ENCODE peak calls at places on chromosome 13, in nine cellular contexts. One of them, this sample, is unnamed.

GRCh38 chr13:39684531-39685137 is 29.2 kb downstream of the COG6 start:
- DNase-seq in hypothalamus: no peak
- DNase-seq in stimulated activated CD8-positive, alpha-beta memory T cell treated with anti-CD3 and anti-CD28 coated beads, Interleukin-2, amount 100 ng/mL, for 48 hours: no peak
- DNase-seq in stromal cell of bone marrow: no peak
- DNase-seq in psoas muscle: no peak
- DNase-seq in NCI-H2029 treated with DMSO at 0.1 percent for 48 hours: no peak
- DNase-seq in glutamatergic neuron: no peak
- DNase-seq in stimulated activated CD4-positive, alpha-beta T cell treated with anti-CD3 and anti-CD28 coated beads, Interleukin-4, amount 100 ng/mL, for 48 hours: no peak
- DNase-seq in memory B cell: no peak
- DNase-seq in this sample: no peak

GRCh38 chr13:58655086-58655485 is 1023.5 kb downstream of the PCDH17 start:
- DNase-seq in hypothalamus: no peak
- DNase-seq in stimulated activated CD8-positive, alpha-beta memory T cell treated with anti-CD3 and anti-CD28 coated beads, Interleukin-2, amount 100 ng/mL, for 48 hours: no peak
- DNase-seq in stromal cell of bone marrow: no peak
- DNase-seq in psoas muscle: no peak
- DNase-seq in NCI-H2029 treated with DMSO at 0.1 percent for 48 hours: no peak
- DNase-seq in glutamatergic neuron: no peak
- DNase-seq in stimulated activated CD4-positive, alpha-beta T cell treated with anti-CD3 and anti-CD28 coated beads, Interleukin-4, amount 100 ng/mL, for 48 hours: no peak
- DNase-seq in memory B cell: no peak
- DNase-seq in this sample: no peak

GRCh38 chr13:38582133-38582532 is 104.7 kb upstream of the FREM2 start:
- DNase-seq in hypothalamus: no peak
- DNase-seq in stimulated activated CD8-positive, alpha-beta memory T cell treated with anti-CD3 and anti-CD28 coated beads, Interleukin-2, amount 100 ng/mL, for 48 hours: no peak
- DNase-seq in stromal cell of bone marrow: peak; percentile 21
- DNase-seq in psoas muscle: no peak
- DNase-seq in NCI-H2029 treated with DMSO at 0.1 percent for 48 hours: peak; percentile 5
- DNase-seq in glutamatergic neuron: no peak
- DNase-seq in stimulated activated CD4-positive, alpha-beta T cell treated with anti-CD3 and anti-CD28 coated beads, Interleukin-4, amount 100 ng/mL, for 48 hours: no peak
- DNase-seq in memory B cell: no peak
- DNase-seq in this sample: no peak

GRCh38 chr13:41058229-41059070 is 2.9 kb upstream of the WBP4 start:
- DNase-seq in hypothalamus: no peak
- DNase-seq in stimulated activated CD8-positive, alpha-beta memory T cell treated with anti-CD3 and anti-CD28 coated beads, Interleukin-2, amount 100 ng/mL, for 48 hours: no peak
- DNase-seq in stromal cell of bone marrow: no peak
- DNase-seq in psoas muscle: no peak
- DNase-seq in NCI-H2029 treated with DMSO at 0.1 percent for 48 hours: no peak
- DNase-seq in glutamatergic neuron: no peak
- DNase-seq in stimulated activated CD4-positive, alpha-beta T cell treated with anti-CD3 and anti-CD28 coated beads, Interleukin-4, amount 100 ng/mL, for 48 hours: no peak
- DNase-seq in memory B cell: no peak
- DNase-seq in this sample: no peak

GRCh38 chr13:75749407-75749806 is 113.3 kb downstream of the LMO7 start:
- DNase-seq in hypothalamus: no peak
- DNase-seq in stimulated activated CD8-positive, alpha-beta memory T cell treated with anti-CD3 and anti-CD28 coated beads, Interleukin-2, amount 100 ng/mL, for 48 hours: no peak
- DNase-seq in stromal cell of bone marrow: peak; percentile 77
- DNase-seq in psoas muscle: peak; percentile 17
- DNase-seq in NCI-H2029 treated with DMSO at 0.1 percent for 48 hours: no peak
- DNase-seq in glutamatergic neuron: no peak
- DNase-seq in stimulated activated CD4-positive, alpha-beta T cell treated with anti-CD3 and anti-CD28 coated beads, Interleukin-4, amount 100 ng/mL, for 48 hours: no peak
- DNase-seq in memory B cell: no peak
- DNase-seq in this sample: no peak

GRCh38 chr13:107111248-107111647 is 543.3 kb upstream of the ARGLU1 start:
- DNase-seq in hypothalamus: no peak
- DNase-seq in stimulated activated CD8-positive, alpha-beta memory T cell treated with anti-CD3 and anti-CD28 coated beads, Interleukin-2, amount 100 ng/mL, for 48 hours: no peak
- DNase-seq in stromal cell of bone marrow: no peak
- DNase-seq in psoas muscle: no peak
- DNase-seq in NCI-H2029 treated with DMSO at 0.1 percent for 48 hours: no peak
- DNase-seq in glutamatergic neuron: no peak
- DNase-seq in stimulated activated CD4-positive, alpha-beta T cell treated with anti-CD3 and anti-CD28 coated beads, Interleukin-4, amount 100 ng/mL, for 48 hours: no peak
- DNase-seq in memory B cell: no peak
- DNase-seq in this sample: no peak

GRCh38 chr13:51619614-51620013 is 35.4 kb downstream of the WDFY2 start:
- DNase-seq in hypothalamus: no peak
- DNase-seq in stimulated activated CD8-positive, alpha-beta memory T cell treated with anti-CD3 and anti-CD28 coated beads, Interleukin-2, amount 100 ng/mL, for 48 hours: no peak
- DNase-seq in stromal cell of bone marrow: peak; percentile 78
- DNase-seq in psoas muscle: no peak
- DNase-seq in NCI-H2029 treated with DMSO at 0.1 percent for 48 hours: no peak
- DNase-seq in glutamatergic neuron: no peak
- DNase-seq in stimulated activated CD4-positive, alpha-beta T cell treated with anti-CD3 and anti-CD28 coated beads, Interleukin-4, amount 100 ng/mL, for 48 hours: no peak
- DNase-seq in memory B cell: no peak
- DNase-seq in this sample: no peak

GRCh38 chr13:71316964-71317363 is 550.0 kb downstream of the DACH1 start:
- DNase-seq in hypothalamus: no peak
- DNase-seq in stimulated activated CD8-positive, alpha-beta memory T cell treated with anti-CD3 and anti-CD28 coated beads, Interleukin-2, amount 100 ng/mL, for 48 hours: no peak
- DNase-seq in stromal cell of bone marrow: no peak
- DNase-seq in psoas muscle: no peak
- DNase-seq in NCI-H2029 treated with DMSO at 0.1 percent for 48 hours: no peak
- DNase-seq in glutamatergic neuron: no peak
- DNase-seq in stimulated activated CD4-positive, alpha-beta T cell treated with anti-CD3 and anti-CD28 coated beads, Interleukin-4, amount 100 ng/mL, for 48 hours: no peak
- DNase-seq in memory B cell: no peak
- DNase-seq in this sample: no peak

GRCh38 chr13:75123428-75123827 is 358.5 kb downstream of the TBC1D4 start:
- DNase-seq in hypothalamus: no peak
- DNase-seq in stimulated activated CD8-positive, alpha-beta memory T cell treated with anti-CD3 and anti-CD28 coated beads, Interleukin-2, amount 100 ng/mL, for 48 hours: no peak
- DNase-seq in stromal cell of bone marrow: no peak
- DNase-seq in psoas muscle: no peak
- DNase-seq in NCI-H2029 treated with DMSO at 0.1 percent for 48 hours: peak; percentile 1
- DNase-seq in glutamatergic neuron: no peak
- DNase-seq in stimulated activated CD4-positive, alpha-beta T cell treated with anti-CD3 and anti-CD28 coated beads, Interleukin-4, amount 100 ng/mL, for 48 hours: no peak
- DNase-seq in memory B cell: no peak
- DNase-seq in this sample: no peak

GRCh38 chr13:57569981-57570380 is 61.6 kb upstream of the PCDH17 start:
- DNase-seq in hypothalamus: no peak
- DNase-seq in stimulated activated CD8-positive, alpha-beta memory T cell treated with anti-CD3 and anti-CD28 coated beads, Interleukin-2, amount 100 ng/mL, for 48 hours: no peak
- DNase-seq in stromal cell of bone marrow: no peak
- DNase-seq in psoas muscle: no peak
- DNase-seq in NCI-H2029 treated with DMSO at 0.1 percent for 48 hours: no peak
- DNase-seq in glutamatergic neuron: no peak
- DNase-seq in stimulated activated CD4-positive, alpha-beta T cell treated with anti-CD3 and anti-CD28 coated beads, Interleukin-4, amount 100 ng/mL, for 48 hours: no peak
- DNase-seq in memory B cell: no peak
- DNase-seq in this sample: no peak

GRCh38 chr13:71968025-71968424 is 101.0 kb upstream of the DACH1 start:
- DNase-seq in hypothalamus: no peak
- DNase-seq in stimulated activated CD8-positive, alpha-beta memory T cell treated with anti-CD3 and anti-CD28 coated beads, Interleukin-2, amount 100 ng/mL, for 48 hours: no peak
- DNase-seq in stromal cell of bone marrow: no peak
- DNase-seq in psoas muscle: no peak
- DNase-seq in NCI-H2029 treated with DMSO at 0.1 percent for 48 hours: no peak
- DNase-seq in glutamatergic neuron: no peak
- DNase-seq in stimulated activated CD4-positive, alpha-beta T cell treated with anti-CD3 and anti-CD28 coated beads, Interleukin-4, amount 100 ng/mL, for 48 hours: no peak
- DNase-seq in memory B cell: no peak
- DNase-seq in this sample: no peak

GRCh38 chr13:47326061-47326460 is 429.2 kb upstream of the HTR2A start:
- DNase-seq in hypothalamus: no peak
- DNase-seq in stimulated activated CD8-positive, alpha-beta memory T cell treated with anti-CD3 and anti-CD28 coated beads, Interleukin-2, amount 100 ng/mL, for 48 hours: no peak
- DNase-seq in stromal cell of bone marrow: no peak
- DNase-seq in psoas muscle: no peak
- DNase-seq in NCI-H2029 treated with DMSO at 0.1 percent for 48 hours: no peak
- DNase-seq in glutamatergic neuron: no peak
- DNase-seq in stimulated activated CD4-positive, alpha-beta T cell treated with anti-CD3 and anti-CD28 coated beads, Interleukin-4, amount 100 ng/mL, for 48 hours: no peak
- DNase-seq in memory B cell: no peak
- DNase-seq in this sample: no peak

GRCh38 chr13:106153041-106153440 is 382.4 kb downstream of the EFNB2 start:
- DNase-seq in hypothalamus: no peak
- DNase-seq in stimulated activated CD8-positive, alpha-beta memory T cell treated with anti-CD3 and anti-CD28 coated beads, Interleukin-2, amount 100 ng/mL, for 48 hours: no peak
- DNase-seq in stromal cell of bone marrow: no peak
- DNase-seq in psoas muscle: no peak
- DNase-seq in NCI-H2029 treated with DMSO at 0.1 percent for 48 hours: no peak
- DNase-seq in glutamatergic neuron: no peak
- DNase-seq in stimulated activated CD4-positive, alpha-beta T cell treated with anti-CD3 and anti-CD28 coated beads, Interleukin-4, amount 100 ng/mL, for 48 hours: no peak
- DNase-seq in memory B cell: no peak
- DNase-seq in this sample: no peak

GRCh38 chr13:73133536-73133935 is 74.7 kb downstream of the KLF5 start:
- DNase-seq in hypothalamus: no peak
- DNase-seq in stimulated activated CD8-positive, alpha-beta memory T cell treated with anti-CD3 and anti-CD28 coated beads, Interleukin-2, amount 100 ng/mL, for 48 hours: no peak
- DNase-seq in stromal cell of bone marrow: no peak
- DNase-seq in psoas muscle: no peak
- DNase-seq in NCI-H2029 treated with DMSO at 0.1 percent for 48 hours: no peak
- DNase-seq in glutamatergic neuron: no peak
- DNase-seq in stimulated activated CD4-positive, alpha-beta T cell treated with anti-CD3 and anti-CD28 coated beads, Interleukin-4, amount 100 ng/mL, for 48 hours: no peak
- DNase-seq in memory B cell: no peak
- DNase-seq in this sample: no peak

GRCh38 chr13:60431108-60431700 is 34.2 kb downstream of the TDRD3 start:
- DNase-seq in hypothalamus: no peak
- DNase-seq in stimulated activated CD8-positive, alpha-beta memory T cell treated with anti-CD3 and anti-CD28 coated beads, Interleukin-2, amount 100 ng/mL, for 48 hours: no peak
- DNase-seq in stromal cell of bone marrow: peak; percentile 41
- DNase-seq in psoas muscle: no peak
- DNase-seq in NCI-H2029 treated with DMSO at 0.1 percent for 48 hours: peak; percentile 17
- DNase-seq in glutamatergic neuron: no peak
- DNase-seq in stimulated activated CD4-positive, alpha-beta T cell treated with anti-CD3 and anti-CD28 coated beads, Interleukin-4, amount 100 ng/mL, for 48 hours: no peak
- DNase-seq in memory B cell: no peak
- DNase-seq in this sample: no peak

GRCh38 chr13:51549050-51549449 is 35.2 kb upstream of the WDFY2 start:
- DNase-seq in hypothalamus: no peak
- DNase-seq in stimulated activated CD8-positive, alpha-beta memory T cell treated with anti-CD3 and anti-CD28 coated beads, Interleukin-2, amount 100 ng/mL, for 48 hours: no peak
- DNase-seq in stromal cell of bone marrow: no peak
- DNase-seq in psoas muscle: no peak
- DNase-seq in NCI-H2029 treated with DMSO at 0.1 percent for 48 hours: no peak
- DNase-seq in glutamatergic neuron: no peak
- DNase-seq in stimulated activated CD4-positive, alpha-beta T cell treated with anti-CD3 and anti-CD28 coated beads, Interleukin-4, amount 100 ng/mL, for 48 hours: no peak
- DNase-seq in memory B cell: no peak
- DNase-seq in this sample: no peak

GRCh38 chr13:39034085-39034484 is 3.8 kb downstream of the PROSER1 start:
- DNase-seq in hypothalamus: no peak
- DNase-seq in stimulated activated CD8-positive, alpha-beta memory T cell treated with anti-CD3 and anti-CD28 coated beads, Interleukin-2, amount 100 ng/mL, for 48 hours: no peak
- DNase-seq in stromal cell of bone marrow: no peak
- DNase-seq in psoas muscle: no peak
- DNase-seq in NCI-H2029 treated with DMSO at 0.1 percent for 48 hours: no peak
- DNase-seq in glutamatergic neuron: no peak
- DNase-seq in stimulated activated CD4-positive, alpha-beta T cell treated with anti-CD3 and anti-CD28 coated beads, Interleukin-4, amount 100 ng/mL, for 48 hours: no peak
- DNase-seq in memory B cell: no peak
- DNase-seq in this sample: no peak

This sample was measured in posterior cingulate gyrus.